ENCODE peak calls at places on chromosomes 7 and 10, in nine cellular contexts. P is sigmoid colon, U is tibial nerve, S is stomach, G is transverse colon, B is A549, A is upper lobe of left lung, Z is GM12878, E is K562. V is an unnamed sample.

GRCh38 chr10:12194752-12195271 is 879 bp downstream of the NUDT5 start:
- DNase-seq in P (peak; percentile 79), U (no peak), S (peak; percentile 35), G (peak; percentile 49), B (no peak), A (peak; percentile 78), Z (no peak), E (no peak), V (no peak)

GRCh38 chr10:36994886-36995285 is 130.5 kb upstream of the ANKRD30A start:
- DNase-seq in P (no peak), U (no peak), S (no peak), G (no peak), B (no peak), A (no peak), Z (no peak), E (no peak), V (no peak)

GRCh38 chr10:121596668-121597503 is 1.4 kb downstream of the FGFR2 start:
- DNase-seq in P (peak; percentile 85), U (peak; percentile 23), S (peak; percentile 36), G (peak; percentile 55), B (no peak), A (no peak), Z (no peak), E (no peak), V (no peak)

GRCh38 chr10:46028584-46029570 is 1.5 kb downstream of the NCOA4 start:
- DNase-seq in P (no peak), U (no peak), S (no peak), G (peak; percentile 33), B (peak; percentile 66), A (peak; percentile 39), Z (no peak), E (peak; percentile 56), V (no peak)

GRCh38 chr10:97131041-97131659 is 54.6 kb downstream of the SLIT1 start:
- DNase-seq in P (no peak), U (no peak), S (no peak), G (no peak), B (no peak), A (no peak), Z (no peak), E (no peak), V (no peak)

GRCh38 chr10:126924180-126924914 is 19.1 kb downstream of the DOCK1 start:
- DNase-seq in P (no peak), U (no peak), S (no peak), G (no peak), B (no peak), A (no peak), Z (no peak), E (no peak), V (no peak)

GRCh38 chr10:38093816-38094157 is 350 bp upstream of the ZNF37A start:
- DNase-seq in P (no peak), U (no peak), S (no peak), G (no peak), B (no peak), A (peak; percentile 25), Z (no peak), E (no peak), V (no peak)

GRCh38 chr7:24035653-24036414 is 248.2 kb upstream of the NPY start:
- DNase-seq in P (no peak), U (no peak), S (no peak), G (no peak), B (no peak), A (no peak), Z (no peak), E (no peak), V (no peak)

GRCh38 chr7:158327571-158328180 is 259.9 kb downstream of the PTPRN2 start:
- DNase-seq in P (no peak), U (no peak), S (no peak), G (no peak), B (no peak), A (no peak), Z (no peak), E (no peak), V (no peak)

GRCh38 chr7:79401254-79401653 is 52.2 kb downstream of the MAGI2 start:
- DNase-seq in P (no peak), U (no peak), S (no peak), G (no peak), B (no peak), A (no peak), Z (no peak), E (no peak), V (no peak)
- TF ChIP-seq EP300 in P (no peak), U (no peak), S (no peak), G (no peak), B (no peak), A (no peak), Z (no peak), E (no peak), V (no peak)

GRCh38 chr7:47418910-47419309 is 163.0 kb downstream of the TNS3 start:
- DNase-seq in P (peak; percentile 49), U (no peak), S (no peak), G (no peak), B (no peak), A (no peak), Z (no peak), E (no peak), V (peak; percentile 49)
- TF ChIP-seq EP300 in P (no peak), U (no peak), S (no peak), G (no peak), B (no peak), A (no peak), Z (no peak), E (no peak), V (no peak)

DNA sequence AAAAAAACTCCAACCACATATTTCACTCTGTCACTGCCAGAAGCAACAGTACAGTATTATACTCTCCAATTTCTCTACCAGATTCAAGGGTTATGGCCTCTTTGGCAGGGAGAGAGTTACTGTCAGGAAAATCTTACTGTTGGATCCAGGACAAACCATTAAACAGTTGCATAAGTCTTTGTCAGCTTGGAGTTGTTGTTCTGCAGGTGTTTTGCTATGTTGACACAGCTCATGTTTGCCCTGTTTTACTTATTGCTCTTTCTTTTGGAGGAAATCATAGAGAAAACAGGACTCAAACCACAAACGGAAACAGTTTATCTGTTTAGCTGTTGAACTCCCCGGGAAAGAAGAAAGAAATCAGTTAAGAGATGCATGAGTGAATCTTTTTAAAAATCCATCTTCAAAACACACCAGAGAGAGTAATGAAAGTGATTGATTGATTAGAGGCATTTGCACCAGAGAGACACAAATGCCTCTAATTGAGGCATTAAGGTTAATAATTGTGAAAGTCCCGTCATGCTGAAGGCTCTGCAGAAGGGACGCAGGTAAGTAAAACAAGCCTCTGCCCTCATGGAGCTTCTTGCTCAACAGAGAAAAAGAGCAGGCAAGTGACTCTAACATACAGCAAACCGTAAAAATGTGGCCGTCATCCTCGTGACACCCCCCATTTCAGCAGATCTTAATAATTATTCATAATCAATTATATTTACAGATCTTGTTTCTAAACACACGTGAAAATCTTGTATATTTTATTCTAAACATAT is 38.7 kb upstream of the ARHGAP21 start:
- DNase-seq in P (no peak), U (no peak), S (no peak), G (no peak), B (no peak), A (no peak), Z (no peak), E (no peak), V (no peak)
- TF ChIP-seq EP300 in P (no peak), U (no peak), S (no peak), G (no peak), B (no peak), A (no peak), Z (no peak), E (no peak), V (no peak)

GRCh38 chr10:113104071-113104470 is 154.0 kb downstream of the TCF7L2 start:
- DNase-seq in P (no peak), U (no peak), S (no peak), G (no peak), B (no peak), A (no peak), Z (no peak), E (no peak), V (peak; percentile 70)
- TF ChIP-seq EP300 in P (no peak), U (peak; percentile 36), S (no peak), G (no peak), B (no peak), A (no peak), Z (no peak), E (no peak), V (no peak)

DNA sequence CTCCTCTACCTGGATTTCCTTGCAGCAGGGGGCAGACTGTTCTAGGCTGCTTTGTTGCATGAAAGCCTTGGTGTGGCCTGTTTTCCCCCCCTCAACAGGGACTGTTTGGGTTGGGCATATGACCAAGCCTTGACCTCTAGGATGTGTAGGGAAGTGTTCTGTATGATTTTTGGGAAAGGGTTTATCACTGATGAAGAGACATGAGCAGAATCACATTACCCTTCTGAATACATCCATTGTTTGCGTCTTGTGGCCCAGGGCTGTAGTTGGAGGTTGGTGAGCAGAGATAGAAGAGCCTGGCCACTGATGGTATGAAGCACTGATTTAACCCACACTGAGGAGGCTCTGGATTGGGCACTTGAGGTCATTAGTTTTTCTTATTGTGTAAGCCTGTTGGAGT is 26.6 kb downstream of the ZNF12 start:
- DNase-seq in P (no peak), U (no peak), S (no peak), G (no peak), B (no peak), A (no peak), Z (no peak), E (no peak), V (no peak)
- TF ChIP-seq EP300 in P (no peak), U (no peak), S (no peak), G (no peak), B (no peak), A (no peak), Z (no peak), E (no peak), V (no peak)

DNA sequence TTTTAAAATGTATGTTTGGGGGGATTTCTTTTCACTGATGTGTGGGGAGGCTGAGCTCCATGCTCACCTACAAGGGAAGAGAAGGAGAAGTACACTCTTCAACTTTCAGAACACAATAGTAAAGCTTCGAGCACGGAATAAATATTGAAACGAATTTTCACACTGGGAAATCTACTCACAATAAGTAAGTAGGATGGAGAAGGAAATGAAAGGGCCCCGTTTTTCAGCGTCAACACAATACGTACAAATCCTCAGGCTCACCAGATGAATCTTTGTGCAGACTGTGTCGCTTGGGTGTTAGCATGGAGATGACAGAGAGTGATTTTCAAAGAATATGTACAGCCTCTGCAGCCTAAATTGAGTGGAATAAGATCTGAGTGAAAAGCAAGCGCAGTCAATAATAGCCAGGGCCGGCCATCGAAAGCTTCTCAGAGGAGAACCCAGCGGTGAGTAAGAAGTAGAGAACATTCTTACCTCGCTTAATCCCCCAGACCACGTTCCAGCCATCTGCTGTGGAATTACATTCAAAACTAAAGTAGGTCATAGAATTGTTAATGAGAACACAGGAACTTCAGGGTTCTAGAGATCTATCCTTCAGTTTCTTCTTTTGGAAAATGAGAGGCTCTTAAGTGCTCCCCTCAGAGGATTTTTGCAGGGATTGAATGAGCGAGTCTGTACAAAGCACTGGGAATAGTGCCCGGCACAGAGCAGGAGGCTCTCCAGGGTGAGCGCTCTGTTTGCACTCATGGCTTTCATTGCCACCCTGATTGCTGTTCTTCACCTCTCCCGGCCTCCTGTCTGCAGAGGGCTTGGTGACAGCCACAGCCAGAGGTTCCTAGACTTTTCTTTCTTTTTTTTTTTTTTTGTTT is 292.8 kb downstream of the SFMBT2 start:
- DNase-seq in P (no peak), U (no peak), S (no peak), G (no peak), B (no peak), A (no peak), Z (no peak), E (no peak), V (no peak)
- TF ChIP-seq EP300 in P (no peak), U (no peak), S (no peak), G (no peak), B (no peak), A (no peak), Z (no peak), E (no peak), V (no peak)

GRCh38 chr7:124940306-124940705 is 10.7 kb upstream of the POT1 start:
- DNase-seq in P (no peak), U (no peak), S (no peak), G (no peak), B (no peak), A (no peak), Z (no peak), E (no peak), V (no peak)
- TF ChIP-seq EP300 in P (no peak), U (no peak), S (no peak), G (no peak), B (no peak), A (no peak), Z (no peak), E (no peak), V (no peak)